ENCODE peak calls at places on chromosomes 11 and 22, in ten cellular contexts. N is H9, P is IMR-90, L is neuronal stem cell, M is fibroblast of lung, V is kidney, Q is endodermal cell, E is astrocyte, D is PC-3, J is Karpas-422. I is an unnamed sample. For H3K4me1, the result is how much of the 10 kb centered on the place peaks cover.

GRCh38 chr11:82229346-82229745 is 504.3 kb downstream of the FAM181B start:
- DNase-seq in N (no peak), P (no peak), L (no peak), M (no peak), V (no peak), Q (no peak), E (no peak), D (peak), J (peak), I (peak)

GRCh38 chr11:36729765-36730164 is 131.7 kb upstream of the RAG2 start:
- DNase-seq in N (no peak), P (no peak), L (no peak), M (no peak), V (no peak), Q (no peak), E (no peak), D (no peak), J (no peak), I (no peak)

GRCh38 chr11:11668293-11668692 is 46.5 kb upstream of the GALNT18 start:
- DNase-seq in N (no peak), P (no peak), L (no peak), M (no peak), V (no peak), Q (no peak), E (no peak), D (no peak), J (no peak), I (no peak)

GRCh38 chr22:19483481-19484244 is 3.9 kb downstream of the CDC45 start:
- DNase-seq in N (no peak), P (peak), L (no peak), M (no peak), V (no peak), Q (no peak), E (no peak), D (peak), J (no peak), I (no peak)

GRCh38 chr11:106456651-106457050 is 379.2 kb downstream of the AASDHPPT start:
- DNase-seq in N (no peak), P (peak), L (no peak), M (peak), V (no peak), Q (no peak), E (peak), D (peak), J (no peak), I (no peak)

GRCh38 chr11:9231848-9232177 is 33.3 kb downstream of the DENND5A start:
- DNase-seq in N (no peak), P (peak), L (no peak), M (peak), V (no peak), Q (no peak), E (peak), D (no peak), J (peak), I (peak)

GRCh38 chr22:37804502-37804885 is 3.2 kb upstream of the GCAT start:
- DNase-seq in N (no peak), P (no peak), L (no peak), M (no peak), V (no peak), Q (no peak), E (no peak), D (no peak), J (no peak), I (peak)

GRCh38 chr11:62539238-62539925 is 7.2 kb downstream of the AHNAK start:
- DNase-seq in N (no peak), P (peak), L (no peak), M (peak), V (peak), Q (peak), E (peak), D (peak), J (peak), I (peak)

GRCh38 chr11:123719452-123719851 is 22.0 kb downstream of the ZNF202 start:
- DNase-seq in N (no peak), P (peak), L (no peak), M (peak), V (no peak), Q (no peak), E (peak), D (peak), J (no peak), I (peak)

GRCh38 chr11:25065711-25066110 is 568.9 kb downstream of the LUZP2 start:
- DNase-seq in N (no peak), P (peak), L (no peak), M (peak), V (no peak), Q (no peak), E (peak), D (peak), J (no peak), I (peak)

GRCh38 chr11:76653674-76654309 is 16.8 kb downstream of the LRRC32 start:
- DNase-seq in N (peak), P (peak), L (no peak), M (peak), V (peak), Q (peak), E (peak), D (no peak), J (no peak), I (peak)

GRCh38 chr11:45610627-45611026 is 54.8 kb downstream of the CHST1 start:
- DNase-seq in N (no peak), P (no peak), L (no peak), M (no peak), V (no peak), Q (peak), E (no peak), D (no peak), J (no peak), I (no peak)

GRCh38 chr22:26860233-26860765 is 202.9 kb downstream of the MIAT start:
- DNase-seq in N (no peak), P (no peak), L (no peak), M (no peak), V (no peak), Q (no peak), E (no peak), D (no peak), J (peak), I (no peak)

GRCh38 chr22:49736538-49736937 is 91.1 kb downstream of the BRD1 start:
- DNase-seq in N (no peak), P (no peak), L (no peak), M (no peak), V (peak), Q (peak), E (no peak), D (no peak), J (no peak), I (no peak)

GRCh38 chr22:37632174-37633081 is 7.0 kb upstream of the SH3BP1 start:
- DNase-seq in N (no peak), P (no peak), L (no peak), M (no peak), V (no peak), Q (no peak), E (no peak), D (no peak), J (peak), I (no peak)

GRCh38 chr11:20596629-20597129 is 2.7 kb upstream of the SLC6A5 start:
- DNase-seq in N (peak), P (no peak), L (no peak), M (no peak), V (no peak), Q (peak), E (no peak), D (no peak), J (no peak), I (no peak)

GRCh38 chr22:23784215-23784732 is 2.5 kb upstream of the SMARCB1 start:
- DNase-seq in N (no peak), P (peak), L (no peak), M (peak), V (no peak), Q (no peak), E (peak), D (no peak), J (no peak), I (peak)

GRCh38 chr22:29081499-29082236 is 8.8 kb downstream of the KREMEN1 start:
- DNase-seq in N (no peak), P (no peak), L (no peak), M (no peak), V (no peak), Q (no peak), E (no peak), D (no peak), J (no peak), I (no peak)

GRCh38 chr11:132349806-132350733 is 979.7 kb downstream of the NTM start:
- DNase-seq in N (no peak), P (peak), L (no peak), M (peak), V (no peak), Q (no peak), E (peak), D (no peak), J (no peak), I (no peak)

GRCh38 chr22:45769569-45770210 is 98.1 kb downstream of the ATXN10 start:
- DNase-seq in N (no peak), P (peak), L (no peak), M (no peak), V (no peak), Q (no peak), E (no peak), D (no peak), J (peak), I (peak)

GRCh38 chr22:45770506-45770905 is 98.9 kb downstream of the ATXN10 start:
- DNase-seq in N (no peak), P (no peak), L (no peak), M (no peak), V (no peak), Q (no peak), E (no peak), D (no peak), J (no peak), I (no peak)

GRCh38 chr22:45771711-45772110 is 100.1 kb downstream of the ATXN10 start:
- DNase-seq in N (no peak), P (no peak), L (no peak), M (no peak), V (no peak), Q (no peak), E (no peak), D (no peak), J (no peak), I (no peak)

GRCh38 chr22:45771057-45771456 is 99.4 kb downstream of the ATXN10 start:
- DNase-seq in N (no peak), P (no peak), L (no peak), M (no peak), V (no peak), Q (no peak), E (no peak), D (no peak), J (no peak), I (no peak)

GRCh38 chr22:45768490-45768889 is 96.9 kb downstream of the ATXN10 start:
- DNase-seq in N (no peak), P (no peak), L (no peak), M (no peak), V (no peak), Q (no peak), E (no peak), D (no peak), J (peak), I (no peak)
- H3K9ac ChIP-seq in N (no peak), P (no peak), L (no peak), M (no peak), V (no peak), Q (no peak), E (no peak), D (no peak), J (peak), I (no peak)

GRCh38 chr11:120168960-120169681 is 31.2 kb upstream of the TRIM29 start:
- DNase-seq in N (peak), P (peak), L (peak), M (peak), V (peak), Q (peak), E (no peak), D (peak), J (no peak), I (peak)
- H3K4me1 ChIP-seq in N (under half), P (under half), L (under half), M (under half), V (under half), Q (under half), E (under half), D (under half), J (under half), I (under half)

GRCh38 chr11:44416776-44417175 is 106.8 kb upstream of the ALX4 start:
- DNase-seq in N (no peak), P (no peak), L (no peak), M (no peak), V (no peak), Q (peak), E (no peak), D (peak), J (no peak), I (no peak)

GRCh38 chr11:44417756-44418437 is 108.0 kb upstream of the ALX4 start:
- DNase-seq in N (no peak), P (no peak), L (no peak), M (no peak), V (no peak), Q (peak), E (no peak), D (no peak), J (no peak), I (no peak)

GRCh38 chr11:44421090-44421675 is 111.2 kb upstream of the ALX4 start:
- DNase-seq in N (no peak), P (no peak), L (no peak), M (no peak), V (no peak), Q (no peak), E (no peak), D (no peak), J (no peak), I (no peak)

DNA sequence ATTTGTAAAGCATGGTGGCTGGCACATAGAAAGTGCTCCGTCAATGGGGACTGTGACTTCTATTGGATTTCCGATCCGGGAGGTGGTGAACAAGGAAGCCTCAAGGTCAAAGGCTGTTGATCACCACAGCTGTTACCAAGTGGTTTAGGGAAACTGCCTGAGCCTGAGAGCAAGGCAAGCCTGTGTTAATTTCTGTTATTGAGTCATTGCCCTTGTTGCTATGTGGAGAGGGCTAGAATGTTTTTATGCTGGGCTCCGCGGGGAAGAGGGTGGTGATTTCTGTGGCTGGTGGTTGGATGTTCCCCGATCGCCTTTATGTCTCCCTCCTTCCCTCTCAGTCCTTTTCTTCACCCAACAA is 108.5 kb upstream of the ALX4 start:
- DNase-seq in N (no peak), P (no peak), L (no peak), M (no peak), V (no peak), Q (peak), E (no peak), D (no peak), J (no peak), I (no peak)
- H3K9ac ChIP-seq in N (no peak), P (no peak), L (no peak), M (no peak), V (no peak), Q (no peak), E (no peak), D (no peak), J (no peak), I (no peak)

GRCh38 chr11:16883179-16883578 is 131.0 kb downstream of the PLEKHA7 start:
- DNase-seq in N (no peak), P (no peak), L (no peak), M (no peak), V (no peak), Q (peak), E (no peak), D (peak), J (peak), I (no peak)
- H3K4me1 ChIP-seq in N (under half), P (under half), L (under half), M (under half), V (under half), Q (under half), E (under half), D (under half), J (under half), I (under half)

DNA sequence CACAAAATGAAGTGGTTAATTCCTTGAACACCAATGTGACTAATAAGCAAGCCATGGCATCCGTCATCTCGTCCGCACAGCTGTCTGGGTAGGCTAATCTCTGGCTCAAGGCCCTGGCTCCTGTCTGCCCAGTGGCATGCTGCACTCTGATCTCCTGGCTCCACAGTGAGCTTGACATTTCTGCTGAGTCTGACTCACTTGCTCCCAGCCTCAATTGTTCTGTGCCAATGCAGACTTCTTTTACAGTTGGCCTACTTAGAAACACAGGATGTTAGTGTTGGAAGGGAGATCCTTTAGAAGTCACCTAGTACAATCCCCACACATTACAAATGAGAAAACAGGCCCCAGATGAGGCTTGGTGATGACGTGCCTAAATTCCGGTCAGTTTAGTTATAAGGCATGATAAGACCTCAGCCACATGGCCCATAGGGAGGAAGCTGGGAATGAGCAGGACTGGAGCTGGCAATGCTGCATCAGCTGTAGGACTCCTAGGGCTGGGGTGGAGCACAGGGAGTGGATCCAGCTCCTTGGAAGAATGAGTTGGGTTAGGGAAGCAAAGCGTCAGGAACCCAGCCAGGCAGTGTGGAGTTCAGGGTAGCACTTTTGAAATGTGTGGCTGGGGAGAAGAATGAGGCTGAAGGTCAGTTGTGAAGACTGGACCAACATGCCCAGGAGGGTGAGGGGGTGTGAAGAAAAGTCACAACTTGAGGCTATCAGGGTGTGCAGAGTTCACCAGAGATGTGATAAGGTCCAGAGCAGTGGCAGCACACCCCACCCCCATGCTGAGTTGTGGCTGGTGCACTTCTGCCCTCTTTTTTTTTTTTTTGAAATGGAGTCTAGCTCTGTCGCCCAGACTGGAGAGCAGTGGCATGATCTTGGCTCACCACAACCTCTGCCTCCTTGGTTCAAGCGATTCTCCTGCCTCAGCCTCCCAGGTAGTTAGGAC is 70.2 kb upstream of the EED start:
- DNase-seq in N (no peak), P (peak), L (no peak), M (peak), V (peak), Q (peak), E (peak), D (peak), J (no peak), I (peak)
- H3K9ac ChIP-seq in N (no peak), P (peak), L (no peak), M (peak), V (no peak), Q (no peak), E (peak), D (peak), J (peak), I (peak)

GRCh38 chr11:95514386-95515145 is 275.0 kb downstream of the FAM76B start:
- DNase-seq in N (no peak), P (no peak), L (no peak), M (no peak), V (no peak), Q (no peak), E (no peak), D (no peak), J (no peak), I (no peak)

GRCh38 chr11:95515379-95515778 is 274.2 kb downstream of the FAM76B start:
- DNase-seq in N (no peak), P (peak), L (no peak), M (peak), V (no peak), Q (no peak), E (no peak), D (no peak), J (no peak), I (no peak)

GRCh38 chr11:95508219-95508880 is 277.3 kb upstream of the SESN3 start:
- DNase-seq in N (no peak), P (no peak), L (no peak), M (no peak), V (no peak), Q (no peak), E (no peak), D (no peak), J (no peak), I (no peak)

GRCh38 chr11:95512682-95513081 is 276.9 kb downstream of the FAM76B start:
- DNase-seq in N (no peak), P (peak), L (no peak), M (peak), V (peak), Q (no peak), E (peak), D (peak), J (no peak), I (peak)

DNA sequence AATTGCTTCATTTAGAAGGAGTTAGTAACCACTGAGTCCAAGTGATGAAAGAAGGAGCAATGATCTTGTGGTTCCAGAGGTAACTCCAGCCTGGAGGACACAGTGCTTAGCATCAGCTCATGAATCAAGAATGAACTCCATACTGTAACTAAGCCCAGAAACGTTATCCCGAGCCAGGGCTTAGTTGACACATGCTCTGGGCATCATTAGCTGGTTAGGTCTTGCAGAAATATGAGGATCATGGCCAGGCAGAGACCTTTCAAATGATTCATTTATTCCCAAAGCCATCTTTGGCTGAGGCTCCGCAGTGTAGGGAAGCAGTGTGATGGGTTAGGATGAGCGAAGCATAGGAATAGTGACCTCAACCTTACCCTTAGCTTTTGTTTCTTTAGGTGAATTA is 277.4 kb downstream of the FAM76B start:
- DNase-seq in N (no peak), P (peak), L (no peak), M (peak), V (no peak), Q (no peak), E (peak), D (no peak), J (no peak), I (peak)
- H3K4me1 ChIP-seq in N (under half), P (under half), L (under half), M (under half), V (under half), Q (under half), E (under half), D (under half), J (under half), I (under half)

I was measured in adipocyte.